ENCODE peak calls at places on chromosomes 12 and 14, in ten cellular contexts. Y is choroid plexus epithelial cell; D is H7; P is aorta; U is foreskin fibroblast; W is HFF-Myc; N is MG63; A is CD8-positive, alpha-beta memory T cell; T is transverse colon; Q is stomach. F is an unnamed sample.

GRCh38 chr12:4036872-4037271 is 163.7 kb upstream of the PARP11 start:
- DNase-seq in Y (no peak), D (no peak), P (no peak), U (no peak), W (no peak), N (no peak), A (no peak), T (no peak), Q (no peak), F (no peak)

GRCh38 chr14:68373847-68374582 is 418.9 kb downstream of the ZFP36L1 start:
- DNase-seq in Y (no peak), D (no peak), P (no peak), U (no peak), W (no peak), N (no peak), A (no peak), T (no peak), Q (no peak), F (no peak)

GRCh38 chr12:123808167-123808566 is 46.1 kb downstream of the DNAH10 start:
- DNase-seq in Y (peak; percentile 23), D (peak; percentile 76), P (no peak), U (peak; percentile 17), W (no peak), N (no peak), A (no peak), T (no peak), Q (no peak), F (no peak)

GRCh38 chr14:23580948-23581281 is 2.3 kb upstream of the JPH4 start:
- DNase-seq in Y (no peak), D (peak; percentile 62), P (no peak), U (no peak), W (no peak), N (no peak), A (no peak), T (no peak), Q (peak; percentile 4), F (no peak)

GRCh38 chr14:89011727-89012271 is 187.3 kb downstream of the TTC8 start:
- DNase-seq in Y (no peak), D (no peak), P (no peak), U (no peak), W (no peak), N (no peak), A (no peak), T (no peak), Q (no peak), F (no peak)

GRCh38 chr12:29638528-29638927 is 141.0 kb upstream of the OVCH1 start:
- DNase-seq in Y (no peak), D (no peak), P (no peak), U (no peak), W (no peak), N (no peak), A (no peak), T (no peak), Q (no peak), F (no peak)

GRCh38 chr12:26113194-26113654 is 11.6 kb downstream of the BHLHE41 start:
- DNase-seq in Y (no peak), D (no peak), P (no peak), U (no peak), W (no peak), N (no peak), A (no peak), T (no peak), Q (no peak), F (no peak)

GRCh38 chr12:121390856-121391255 is 9.1 kb upstream of the RNF34 start:
- DNase-seq in Y (no peak), D (no peak), P (no peak), U (no peak), W (no peak), N (no peak), A (no peak), T (no peak), Q (no peak), F (no peak)

DNA sequence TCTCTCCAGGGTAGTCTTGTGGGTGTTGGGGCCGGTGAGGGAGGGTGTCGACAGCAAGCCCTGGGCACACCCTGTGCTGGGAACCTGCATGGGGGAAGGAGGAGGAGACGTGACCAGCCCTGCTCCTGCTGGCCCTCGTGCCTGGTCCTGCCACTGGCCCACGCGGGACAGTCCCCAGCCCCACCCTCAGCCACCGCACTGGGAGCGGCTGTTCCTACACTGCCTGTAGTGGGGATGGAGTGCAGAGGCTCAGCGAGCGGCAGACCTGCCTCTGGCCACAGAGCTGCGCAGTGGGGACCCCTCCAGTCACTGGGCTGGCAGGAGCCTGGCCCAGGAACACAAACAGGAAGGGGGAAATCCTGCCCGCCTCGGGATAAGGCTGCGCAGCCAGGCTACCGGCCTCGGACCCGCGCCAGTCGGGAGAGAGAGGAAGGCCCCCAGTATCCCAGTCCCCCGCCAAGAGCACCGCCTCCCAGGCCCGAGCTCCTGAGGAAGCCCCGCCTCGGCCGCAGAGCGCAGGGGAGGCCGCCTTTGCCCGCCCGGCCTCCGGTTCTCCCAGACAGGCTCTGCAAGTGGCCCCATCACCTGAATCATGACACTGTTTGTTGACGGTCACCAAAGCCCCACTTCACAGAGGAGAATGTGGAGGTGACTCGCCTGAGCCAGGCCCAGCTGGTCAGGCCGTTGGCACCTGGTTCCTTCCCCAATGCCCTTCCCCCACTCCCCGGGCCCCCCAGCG is 10.6 kb downstream of the AHNAK2 start:
- DNase-seq in Y (peak; percentile 40), D (peak; percentile 91), P (peak; percentile 82), U (no peak), W (no peak), N (no peak), A (no peak), T (no peak), Q (peak; percentile 64), F (no peak)
- H3K4me3 ChIP-seq in Y (peak overlapping the region; percentile 37), D (peak overlapping the region; percentile 32), P (no peak overlapping the region), U (peak overlapping the region; percentile 57), W (peak overlapping the region; percentile 20), N (no peak overlapping the region), A (no peak overlapping the region), T (peak overlapping the region; percentile 19), Q (peak overlapping the region; percentile 36), F (no peak overlapping the region)

DNA sequence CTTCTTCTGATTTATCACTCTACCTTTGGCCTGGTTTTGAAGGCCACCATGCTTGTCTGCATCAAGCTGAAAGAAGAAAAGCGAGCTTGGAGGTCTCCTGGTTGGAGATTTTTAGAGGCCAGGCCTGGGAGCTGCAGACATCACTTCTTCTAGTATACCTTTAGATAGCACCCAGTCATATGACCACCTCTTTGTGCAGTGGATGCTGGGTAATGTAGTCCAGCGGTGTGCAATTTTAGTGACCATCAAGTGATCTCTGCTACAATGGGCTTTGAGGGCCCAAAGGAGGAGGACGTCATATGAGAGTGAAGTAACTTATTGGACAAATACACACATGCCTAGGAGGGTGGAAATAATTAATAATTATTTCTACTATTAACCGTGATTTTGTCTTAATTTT is 15.2 kb upstream of the WNT5B start:
- DNase-seq in Y (no peak), D (no peak), P (no peak), U (no peak), W (no peak), N (no peak), A (no peak), T (no peak), Q (no peak), F (no peak)
- H3K4me3 ChIP-seq in Y (no peak overlapping the region), D (no peak overlapping the region), P (no peak overlapping the region), U (no peak overlapping the region), W (no peak overlapping the region), N (no peak overlapping the region), A (no peak overlapping the region), T (no peak overlapping the region), Q (no peak overlapping the region), F (no peak overlapping the region)

DNA sequence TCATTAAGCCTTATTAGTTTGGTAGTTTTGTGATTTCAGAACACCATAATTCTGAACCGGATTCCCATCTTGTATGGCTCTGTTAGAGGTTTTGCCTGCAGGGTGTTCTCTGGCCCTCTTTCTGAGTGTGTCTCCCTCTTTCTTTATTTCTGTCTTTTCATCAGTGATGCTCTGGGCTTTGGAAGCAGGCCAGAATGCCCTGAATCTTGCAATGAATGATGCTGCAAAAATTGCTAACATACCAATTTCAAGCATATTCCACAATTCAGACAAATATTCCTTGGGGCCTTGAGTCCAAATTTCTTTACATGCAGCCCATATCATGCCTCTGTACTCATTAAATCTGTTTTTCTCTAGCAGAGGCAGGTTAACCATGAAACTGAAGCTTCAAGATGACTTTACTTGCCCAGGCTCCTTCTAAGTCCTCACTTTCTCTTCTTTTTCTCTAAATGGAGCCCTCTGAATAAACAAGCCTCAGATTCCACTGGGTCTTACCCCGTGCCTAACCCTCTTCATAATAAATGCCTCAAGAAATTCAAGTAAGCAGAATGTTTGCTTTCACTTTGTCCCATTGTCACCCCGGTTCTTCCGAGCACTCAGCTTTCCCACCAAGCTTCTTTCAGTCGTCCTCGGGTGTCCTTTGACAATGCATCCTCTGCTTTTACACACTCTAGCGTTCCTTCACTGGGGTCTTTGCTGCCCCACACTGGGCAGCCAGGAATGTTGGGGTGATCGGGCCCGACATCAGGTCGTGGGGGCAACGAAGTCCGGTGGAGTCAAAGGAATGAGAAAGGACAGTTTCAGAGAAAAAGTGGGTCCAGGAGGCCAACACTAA is 78.8 kb upstream of the SLC38A4 start:
- DNase-seq in Y (peak; percentile 45), D (no peak), P (no peak), U (no peak), W (no peak), N (no peak), A (no peak), T (no peak), Q (no peak), F (no peak)
- H3K4me3 ChIP-seq in Y (no peak overlapping the region), D (no peak overlapping the region), P (no peak overlapping the region), U (peak overlapping the region; percentile 41), W (no peak overlapping the region), N (no peak overlapping the region), A (no peak overlapping the region), T (no peak overlapping the region), Q (no peak overlapping the region), F (no peak overlapping the region)

GRCh38 chr12:112418596-112419268 is at the start of gene PTPN11:
- DNase-seq in Y (peak; percentile 76), D (peak; percentile 96), P (peak; percentile 92), U (peak; percentile 77), W (no peak), N (peak; percentile 87), A (peak; percentile 90), T (peak; percentile 92), Q (peak; percentile 87), F (peak; percentile 93)

GRCh38 chr12:112422531-112422930 is 3.8 kb downstream of the PTPN11 start:
- DNase-seq in Y (peak; percentile 51), D (no peak), P (no peak), U (peak; percentile 42), W (no peak), N (no peak), A (no peak), T (no peak), Q (no peak), F (no peak)

GRCh38 chr12:112419269-112420133 is 754 bp downstream of the PTPN11 start:
- DNase-seq in Y (peak; percentile 88), D (no peak), P (peak; percentile 79), U (peak; percentile 82), W (no peak), N (peak; percentile 79), A (peak; percentile 71), T (peak; percentile 61), Q (peak; percentile 64), F (no peak)

GRCh38 chr12:112421363-112421762 is 2.6 kb downstream of the PTPN11 start:
- DNase-seq in Y (no peak), D (no peak), P (no peak), U (no peak), W (no peak), N (no peak), A (no peak), T (no peak), Q (no peak), F (no peak)

DNA sequence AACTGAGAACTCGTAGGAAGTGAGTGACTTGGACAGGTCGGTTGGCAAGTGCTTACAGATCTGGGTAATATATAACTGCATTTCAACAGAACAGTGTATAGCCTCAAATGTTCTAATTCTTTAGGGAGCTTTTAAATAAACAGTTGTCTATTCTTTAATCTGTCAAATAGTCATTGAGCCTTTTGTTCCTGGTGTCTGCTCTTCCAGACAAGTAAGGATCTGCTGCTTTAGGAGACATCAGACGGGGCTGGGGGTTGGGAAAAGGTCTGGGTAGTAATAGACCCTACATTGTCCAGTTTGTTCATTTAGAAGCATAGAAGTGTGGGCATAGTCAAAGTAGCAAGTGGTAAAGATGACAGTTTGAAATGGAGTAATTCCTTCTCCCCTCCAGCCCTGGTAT is 2.0 kb downstream of the PTPN11 start:
- DNase-seq in Y (no peak), D (no peak), P (no peak), U (no peak), W (no peak), N (no peak), A (no peak), T (no peak), Q (no peak), F (no peak)
- H3K4me3 ChIP-seq in Y (no peak overlapping the region), D (no peak overlapping the region), P (no peak overlapping the region), U (no peak overlapping the region), W (peak overlapping the region; percentile 78), N (peak overlapping the region; percentile 98), A (no peak overlapping the region), T (no peak overlapping the region), Q (no peak overlapping the region), F (no peak overlapping the region)

F was measured in naive thymus-derived CD4-positive, alpha-beta T cell.